ENCODE peak calls at places on chromosomes 2 and 18, in four cellular contexts. B is pancreas; W is H9; P is activated CD8-positive, alpha-beta T cell treated with anti-CD3 and anti-CD28 coated beads for 36 hours. J is an unnamed sample.

GRCh38 chr2:64454316-64455030 is 511 bp downstream of the LGALSL start:
- DNase-seq in B (peak), W (peak), P (peak), J (peak)

GRCh38 chr2:128236491-128237035 is 82.1 kb downstream of the HS6ST1 start:
- DNase-seq in B (no peak), W (no peak), P (no peak), J (no peak)

GRCh38 chr2:236563953-236564352 is 5.7 kb upstream of the ACKR3 start:
- DNase-seq in B (no peak), W (no peak), P (no peak), J (no peak)

GRCh38 chr18:67425724-67426123 is 90.8 kb downstream of the DSEL start:
- DNase-seq in B (no peak), W (no peak), P (no peak), J (no peak)

GRCh38 chr2:3349211-3349693 is 28.4 kb downstream of the EIPR1 start:
- DNase-seq in B (peak), W (no peak), P (no peak), J (no peak)

GRCh38 chr2:64768426-64769033 is 114.8 kb upstream of the SERTAD2 start:
- DNase-seq in B (no peak), W (no peak), P (no peak), J (no peak)

GRCh38 chr2:197372582-197372981 is 62.0 kb upstream of the ANKRD44 start:
- DNase-seq in B (no peak), W (no peak), P (no peak), J (no peak)

GRCh38 chr18:57433492-57434176 is 1.5 kb upstream of the ONECUT2 start:
- DNase-seq in B (no peak), W (no peak), P (no peak), J (no peak)

GRCh38 chr18:54679318-54680149 is 88.5 kb downstream of the DYNAP start:
- DNase-seq in B (no peak), W (no peak), P (no peak), J (peak)

GRCh38 chr18:57748770-57749603 is 54.1 kb downstream of the ATP8B1 start:
- DNase-seq in B (peak), W (no peak), P (no peak), J (peak)

GRCh38 chr2:201781583-201782051 is 884 bp upstream of the ALS2 start:
- DNase-seq in B (peak), W (no peak), P (peak), J (peak)

GRCh38 chr18:75244336-75244735 is 33.7 kb downstream of the TSHZ1 start:
- DNase-seq in B (no peak), W (peak), P (peak), J (no peak)

GRCh38 chr2:27051902-27052645 is 606 bp downstream of the AGBL5 start:
- DNase-seq in B (peak), W (peak), P (peak), J (peak)

GRCh38 chr2:15527074-15527739 is 33.9 kb downstream of the NBAS start:
- DNase-seq in B (no peak), W (peak), P (peak), J (no peak)
- TF ChIP-seq CTCF in B (no peak), W (peak), P (no peak), J (no peak)

GRCh38 chr2:45834372-45834771 is 182.9 kb downstream of the PRKCE start:
- DNase-seq in B (no peak), W (no peak), P (no peak), J (no peak)

GRCh38 chr2:45837812-45838341 is 186.4 kb downstream of the PRKCE start:
- DNase-seq in B (no peak), W (no peak), P (no peak), J (no peak)

GRCh38 chr2:45834858-45835257 is 183.4 kb downstream of the PRKCE start:
- DNase-seq in B (no peak), W (no peak), P (no peak), J (no peak)

GRCh38 chr2:45836740-45837139 is 185.3 kb downstream of the PRKCE start:
- DNase-seq in B (no peak), W (no peak), P (no peak), J (no peak)

DNA sequence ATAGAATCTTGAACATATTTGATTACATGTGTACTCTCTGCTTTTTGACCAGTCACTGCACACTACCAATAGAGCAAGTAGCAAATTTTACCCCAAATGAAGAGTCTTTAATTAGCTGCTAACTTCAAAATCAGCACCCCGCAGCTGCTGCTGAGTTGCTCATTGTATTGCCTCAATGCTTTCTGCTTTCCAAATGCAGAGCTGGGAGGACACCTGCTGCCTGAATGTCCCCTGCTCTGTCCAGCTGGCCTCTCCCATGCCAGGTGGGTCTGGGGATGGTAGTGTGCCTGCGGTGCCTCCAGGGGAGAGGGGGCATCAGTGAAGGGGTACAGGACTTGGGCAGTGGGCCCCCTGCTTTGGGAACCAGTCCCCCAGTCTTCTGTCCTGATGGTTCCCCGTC is 184.8 kb downstream of the PRKCE start:
- DNase-seq in B (no peak), W (no peak), P (no peak), J (no peak)
- TF ChIP-seq CTCF in B (no peak), W (peak), P (no peak), J (peak)

GRCh38 chr2:232809349-232810124 is 33.2 kb upstream of the KCNJ13 start:
- DNase-seq in B (no peak), W (no peak), P (no peak), J (no peak)
- TF ChIP-seq CTCF in B (no peak), W (no peak), P (peak), J (no peak)

GRCh38 chr2:141113301-141113700 is 1017.5 kb downstream of the LRP1B start:
- DNase-seq in B (no peak), W (no peak), P (no peak), J (no peak)

GRCh38 chr2:141105763-141106162 is 1025.1 kb downstream of the LRP1B start:
- DNase-seq in B (no peak), W (peak), P (no peak), J (no peak)

GRCh38 chr2:141109633-141110032 is 1021.2 kb downstream of the LRP1B start:
- DNase-seq in B (no peak), W (peak), P (no peak), J (no peak)
- TF ChIP-seq CTCF in B (no peak), W (peak), P (no peak), J (no peak)

GRCh38 chr2:116820986-116821385 is 993.5 kb upstream of the DDX18 start:
- DNase-seq in B (no peak), W (no peak), P (no peak), J (no peak)

GRCh38 chr2:116819355-116819754 is 995.1 kb upstream of the DDX18 start:
- DNase-seq in B (no peak), W (no peak), P (no peak), J (no peak)
- TF ChIP-seq CTCF in B (no peak), W (peak), P (no peak), J (no peak)

DNA sequence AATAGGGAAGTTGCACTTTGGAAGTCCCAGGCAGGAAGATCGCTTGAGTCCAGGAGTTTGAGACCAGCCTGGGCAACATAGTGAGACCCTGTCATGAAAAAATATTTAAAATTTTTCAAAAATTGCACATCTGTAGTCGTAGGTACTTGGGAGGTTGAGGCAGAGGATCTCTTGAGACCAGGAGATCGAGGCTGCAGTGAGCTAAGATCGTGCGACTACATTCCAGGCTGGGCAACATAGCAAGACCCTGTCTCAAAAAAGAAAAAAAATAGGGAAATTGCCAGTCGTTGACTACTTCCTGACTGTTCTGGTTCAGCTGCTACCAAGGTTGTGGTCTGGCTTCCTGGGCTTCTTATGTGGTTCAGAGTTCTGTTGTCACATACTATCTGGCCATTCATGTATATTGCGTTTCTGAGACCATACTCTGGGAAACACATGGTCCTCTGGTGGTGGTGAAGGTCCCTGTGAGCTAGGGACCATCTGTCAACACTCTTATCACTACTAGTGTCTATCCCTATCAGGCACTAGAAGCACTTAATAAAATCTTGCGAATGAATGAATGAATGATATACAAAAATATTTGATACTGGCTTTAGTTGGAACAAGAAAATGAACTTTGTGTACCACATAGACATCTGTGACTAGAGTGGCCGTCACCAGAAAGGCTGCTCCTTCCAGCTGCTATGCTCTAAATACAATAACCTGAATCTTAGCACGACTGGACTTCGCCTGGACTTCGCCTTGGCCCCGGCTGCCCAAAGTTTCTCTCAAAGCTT is 861 bp upstream of the KLHL23 start:
- DNase-seq in B (no peak), W (no peak), P (peak), J (no peak)
- TF ChIP-seq CTCF in B (no peak), W (no peak), P (no peak), J (no peak)

J was measured in GM13976.